ENCODE peak calls at places on chromosomes 11 and 22, in eight cellular contexts. M is stomach, N is spleen, X is sigmoid colon, K is GM12891, W is upper lobe of left lung, U is transverse colon, O is HepG2. V is an unnamed sample.

GRCh38 chr22:20584872-20585639 is 77.6 kb downstream of the MED15 start:
- DNase-seq in N (peak; percentile 71), O (no peak), K (no peak), W (no peak), X (no peak), U (no peak), M (no peak), V (no peak)

GRCh38 chr11:120431633-120432032 is 79.9 kb upstream of the GRIK4 start:
- DNase-seq in W (no peak), O (peak; percentile 18), N (no peak), K (no peak), M (no peak), X (no peak), U (no peak), V (no peak)

GRCh38 chr11:69463181-69463891 is 18.1 kb upstream of the LINC01488 start:
- DNase-seq in K (no peak), M (no peak), U (no peak), O (peak; percentile 36), N (peak; percentile 58), W (peak; percentile 58), X (no peak), V (no peak)

GRCh38 chr22:21837184-21837979 is 30.1 kb downstream of the MAPK1 start:
- DNase-seq in N (no peak), W (no peak), M (no peak), O (peak; percentile 72), K (no peak), X (no peak), U (no peak), V (peak; percentile 72)

GRCh38 chr11:20025331-20025840 is 134.9 kb downstream of the DBX1 start:
- DNase-seq in X (no peak), U (no peak), W (no peak), K (no peak), N (no peak), M (no peak), O (no peak), V (no peak)

GRCh38 chr11:69383372-69383771 is 89.4 kb downstream of the MYEOV start:
- DNase-seq in K (no peak), N (peak; percentile 46), O (no peak), U (no peak), M (peak; percentile 16), W (no peak), X (no peak), V (no peak)

GRCh38 chr11:131025020-131025419 is 108.7 kb upstream of the SNX19 start:
- DNase-seq in W (no peak), O (peak; percentile 5), K (no peak), N (no peak), X (no peak), M (no peak), U (no peak), V (no peak)

GRCh38 chr11:33713162-33713913 is 12.7 kb upstream of the C11orf91 start:
- DNase-seq in K (no peak), W (no peak), M (no peak), N (no peak), O (no peak), U (no peak), X (no peak), V (no peak)

GRCh38 chr11:122681731-122682130 is 26.2 kb downstream of the UBASH3B start:
- DNase-seq in K (no peak), U (no peak), M (no peak), O (no peak), X (no peak), W (no peak), N (no peak), V (no peak)

GRCh38 chr22:45200862-45201511 is 37.3 kb downstream of the NUP50 start:
- DNase-seq in M (no peak), X (peak; percentile 53), W (no peak), O (no peak), N (peak; percentile 41), U (no peak), K (no peak), V (no peak)

GRCh38 chr22:48334971-48335370 is 1492.7 kb downstream of the BRD1 start:
- DNase-seq in O (no peak), U (no peak), K (no peak), N (no peak), M (no peak), X (peak; percentile 49), W (no peak), V (no peak)

GRCh38 chr11:3096909-3097395 is 39.7 kb upstream of the CARS1 start:
- DNase-seq in N (no peak), X (peak; percentile 17), O (no peak), M (no peak), U (no peak), W (no peak), K (no peak), V (no peak)

GRCh38 chr11:93319224-93319839 is 11.2 kb upstream of the DEUP1 start:
- DNase-seq in M (no peak), X (no peak), O (no peak), W (no peak), U (no peak), K (no peak), N (no peak), V (no peak)

DNA sequence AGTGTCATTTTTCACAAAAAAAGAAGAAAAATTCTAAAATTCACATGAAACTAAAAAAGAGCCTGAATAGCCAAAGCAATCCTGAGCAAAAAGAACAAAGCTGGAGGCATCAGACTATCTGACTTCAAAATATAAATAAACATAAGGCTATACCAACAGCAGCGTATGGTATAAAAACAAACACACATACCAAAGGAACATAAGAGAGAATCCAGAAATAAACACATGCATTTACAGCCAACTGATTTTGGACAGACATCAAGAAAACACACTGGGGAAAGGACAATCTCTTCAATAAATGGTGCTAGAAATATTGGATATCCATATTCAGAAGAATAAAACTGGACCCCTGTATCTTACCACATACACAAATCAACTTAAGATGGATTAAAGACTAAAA is 2.8 kb upstream of the MTMR2 start:
- DNase-seq in U (no peak), M (no peak), K (no peak), O (no peak), X (no peak), W (no peak), N (no peak), V (no peak)
- TF ChIP-seq POLR2AphosphoS5 in U (no peak), M (no peak), K (no peak), O (no peak), X (no peak), W (no peak), N (no peak), V (no peak)

DNA sequence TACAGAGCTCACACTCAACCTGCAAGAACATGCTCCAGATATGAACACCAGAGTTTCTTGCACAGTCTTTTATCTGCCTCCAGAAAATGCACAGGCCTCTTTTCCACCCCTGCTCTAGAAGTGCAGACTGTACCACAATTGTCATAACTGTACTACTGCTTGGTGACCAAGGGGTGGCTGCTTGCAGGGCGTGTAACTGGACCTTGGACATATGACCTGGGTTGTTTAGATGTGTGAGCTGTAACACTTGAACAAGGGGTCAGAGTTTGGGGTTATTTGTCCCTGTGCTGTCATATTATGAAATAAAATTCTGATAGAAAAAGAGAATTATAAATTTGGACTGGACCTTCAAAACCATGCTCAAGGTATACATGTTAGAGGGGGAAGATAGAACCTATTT is 1185.5 kb downstream of the FAM181B start:
- DNase-seq in N (no peak), X (no peak), W (no peak), O (no peak), U (no peak), K (no peak), M (no peak), V (no peak)
- TF ChIP-seq POLR2AphosphoS5 in N (no peak), X (no peak), W (no peak), O (no peak), U (no peak), K (no peak), M (no peak), V (no peak)

GRCh38 chr11:64861227-64861970 is 16.9 kb upstream of the CDC42BPG start:
- DNase-seq in O (no peak), X (no peak), K (no peak), U (no peak), N (peak; percentile 70), W (no peak), M (no peak), V (no peak)
- TF ChIP-seq POLR2AphosphoS5 in O (no peak), X (no peak), K (no peak), U (no peak), N (no peak), W (no peak), M (no peak), V (no peak)

GRCh38 chr11:124339671-124340447 is 19.9 kb upstream of the OR8D2 start:
- DNase-seq in X (no peak), O (peak; percentile 64), W (no peak), N (no peak), M (no peak), K (no peak), U (no peak), V (no peak)
- TF ChIP-seq POLR2AphosphoS5 in X (no peak), O (no peak), W (no peak), N (no peak), M (no peak), K (no peak), U (no peak), V (no peak)

GRCh38 chr22:28761449-28761755 is 11.1 kb upstream of the CCDC117 start:
- DNase-seq in N (peak; percentile 23), U (no peak), W (no peak), M (no peak), K (no peak), O (no peak), X (no peak), V (no peak)

GRCh38 chr22:28759861-28760560 is 12.5 kb upstream of the CCDC117 start:
- DNase-seq in M (no peak), W (no peak), O (peak; percentile 96), N (peak; percentile 14), K (no peak), U (no peak), X (no peak), V (no peak)
- TF ChIP-seq POLR2AphosphoS5 in M (no peak), W (no peak), O (no peak), N (no peak), K (no peak), U (no peak), X (no peak), V (no peak)

GRCh38 chr11:771617-772204 is 5.6 kb downstream of the GATD1 start:
- DNase-seq in K (no peak), U (no peak), O (no peak), W (peak; percentile 49), M (no peak), X (no peak), N (no peak), V (no peak)
- TF ChIP-seq POLR2AphosphoS5 in K (no peak), U (no peak), O (no peak), W (no peak), M (no peak), X (no peak), N (no peak), V (no peak)

GRCh38 chr11:118915941-118916841 is 9.5 kb downstream of the BCL9L start:
- DNase-seq in U (no peak), N (no peak), K (no peak), O (no peak), W (no peak), X (peak; percentile 67), M (no peak), V (no peak)

GRCh38 chr11:118917488-118918127 is 8.1 kb downstream of the BCL9L start:
- DNase-seq in W (peak; percentile 58), U (peak; percentile 77), M (no peak), K (no peak), O (peak; percentile 74), X (peak; percentile 95), N (peak; percentile 85), V (no peak)

GRCh38 chr11:118916842-118917388 is 8.8 kb downstream of the BCL9L start:
- DNase-seq in O (peak; percentile 54), X (peak; percentile 90), M (no peak), W (no peak), N (no peak), K (no peak), U (peak; percentile 55), V (no peak)

GRCh38 chr11:118918686-118919280 is 6.9 kb downstream of the BCL9L start:
- DNase-seq in W (peak; percentile 81), K (no peak), N (no peak), X (peak; percentile 71), U (peak; percentile 28), O (no peak), M (no peak), V (no peak)

GRCh38 chr11:118918128-118918685 is 7.5 kb downstream of the BCL9L start:
- DNase-seq in K (no peak), O (peak; percentile 69), N (peak; percentile 80), U (peak; percentile 92), W (no peak), X (peak; percentile 92), M (peak; percentile 78), V (peak; percentile 75)
- TF ChIP-seq POLR2AphosphoS5 in K (no peak), O (peak; percentile 61), N (peak; percentile 17), U (peak; percentile 52), W (peak; percentile 32), X (peak; percentile 40), M (no peak), V (no peak)